ENCODE peak calls at places on chromosomes 3 and 15, in nine cellular contexts. K is naive thymus-derived CD4-positive, alpha-beta T cell; Z is ACHN; P is tibial artery; D is HS-27A; C is stimulated activated CD8-positive, alpha-beta memory T cell treated with anti-CD3 and anti-CD28 coated beads, Interleukin-7, amount 100 ng/mL, for 1 hour; N is T-helper 1 cell; L is H54; G is activated CD8-positive, alpha-beta memory T cell treated with anti-CD3 and anti-CD28 coated beads, Interleukin-2, amount 50 U/mL, for 4 hours. E is an unnamed sample.

GRCh38 chr3:48018841-48019240 is 2.6 kb upstream of the MAP4 start:
- DNase-seq in L (no peak), G (no peak), D (no peak), N (no peak), C (no peak), K (no peak), P (no peak), Z (peak; percentile 19), E (no peak)

GRCh38 chr15:51004103-51004536 is 90.6 kb downstream of the TNFAIP8L3 start:
- DNase-seq in G (no peak), L (no peak), C (no peak), N (no peak), P (no peak), K (no peak), Z (no peak), D (no peak), E (no peak)

GRCh38 chr3:167867981-167868380 is 132.5 kb downstream of the SERPINI1 start:
- DNase-seq in C (no peak), P (no peak), G (no peak), L (no peak), N (no peak), D (no peak), Z (no peak), K (no peak), E (no peak)

GRCh38 chr3:162525791-162526190 is 1029.2 kb downstream of the OTOL1 start:
- DNase-seq in G (no peak), L (no peak), N (no peak), D (no peak), K (no peak), P (no peak), C (no peak), Z (no peak), E (no peak)

GRCh38 chr15:69834256-69834655 is 263.5 kb downstream of the TLE3 start:
- DNase-seq in N (no peak), Z (no peak), L (no peak), K (no peak), D (no peak), P (no peak), G (no peak), C (no peak), E (no peak)

GRCh38 chr15:75706682-75706954 is 6.0 kb downstream of the CSPG4 start:
- DNase-seq in P (no peak), K (no peak), G (no peak), C (no peak), L (no peak), N (no peak), D (no peak), Z (no peak), E (no peak)

GRCh38 chr15:42329161-42329560 is 30.1 kb upstream of the CAPN3 start:
- DNase-seq in G (no peak), K (no peak), N (no peak), D (no peak), L (no peak), C (no peak), Z (no peak), P (no peak), E (no peak)

GRCh38 chr3:143119009-143119914 is at the start of gene CHST2:
- DNase-seq in C (peak; percentile 39), K (peak; percentile 74), P (no peak), G (peak; percentile 69), N (peak; percentile 22), D (no peak), Z (peak; percentile 57), L (peak; percentile 95), E (no peak)

GRCh38 chr15:74709011-74709410 is 13.2 kb upstream of the EDC3 start:
- DNase-seq in G (no peak), K (no peak), D (no peak), P (no peak), Z (no peak), L (no peak), C (no peak), N (no peak), E (no peak)

GRCh38 chr3:196198771-196199753 is 12.1 kb downstream of the ZDHHC19 start:
- DNase-seq in N (no peak), K (no peak), P (no peak), Z (peak; percentile 23), C (no peak), L (no peak), D (no peak), G (no peak), E (no peak)

GRCh38 chr15:53836618-53837017 is 77.2 kb upstream of the WDR72 start:
- DNase-seq in Z (no peak), P (no peak), C (no peak), N (no peak), G (no peak), D (no peak), K (no peak), L (no peak), E (no peak)

GRCh38 chr3:122564155-122564912 is at the start of the genes DTX3L and PARP9:
- DNase-seq in G (peak; percentile 86), D (peak; percentile 26), P (peak; percentile 88), N (peak; percentile 71), C (peak; percentile 68), L (peak; percentile 89), K (peak; percentile 76), Z (peak; percentile 82), E (peak; percentile 45)

GRCh38 chr3:13081603-13082360 is 8.6 kb upstream of the IQSEC1 start:
- DNase-seq in G (no peak), K (no peak), C (no peak), N (no peak), Z (no peak), P (no peak), L (no peak), D (no peak), E (no peak)

GRCh38 chr3:81395739-81396138 is 365.7 kb downstream of the GBE1 start:
- DNase-seq in L (no peak), G (no peak), D (no peak), N (no peak), Z (peak; percentile 1), K (no peak), C (no peak), P (no peak), E (no peak)

GRCh38 chr3:8822141-8822540 is 52.7 kb upstream of the OXTR start:
- DNase-seq in D (peak; percentile 81), Z (peak; percentile 4), K (no peak), C (no peak), N (no peak), L (no peak), P (no peak), G (no peak), E (no peak)

GRCh38 chr3:171028025-171028778 is 1.7 kb upstream of the SLC2A2 start:
- DNase-seq in Z (peak; percentile 86), P (peak; percentile 61), C (no peak), N (no peak), L (peak; percentile 62), K (peak; percentile 23), G (peak; percentile 16), D (peak; percentile 88), E (no peak)

GRCh38 chr3:144394052-144394451 is 422.4 kb downstream of the DIPK2A start:
- DNase-seq in D (no peak), N (no peak), Z (no peak), L (no peak), P (no peak), K (no peak), C (no peak), G (no peak), E (no peak)

GRCh38 chr15:58064119-58065010 is 1.1 kb downstream of the ALDH1A2 start:
- DNase-seq in C (no peak), Z (no peak), K (no peak), L (no peak), D (no peak), N (no peak), P (no peak), G (no peak), E (no peak)

GRCh38 chr3:139450155-139450554 is 26.2 kb downstream of the RBP2 start:
- DNase-seq in D (no peak), N (no peak), G (no peak), L (no peak), P (no peak), Z (no peak), K (no peak), C (no peak), E (no peak)

GRCh38 chr15:35306361-35306981 is 221.4 kb upstream of the NANOGP8 start:
- DNase-seq in K (no peak), Z (peak; percentile 39), C (no peak), N (no peak), P (no peak), D (no peak), G (no peak), L (no peak), E (no peak)

GRCh38 chr3:113769551-113769950 is 22.7 kb downstream of the ATP6V1A start:
- DNase-seq in L (peak; percentile 34), G (no peak), K (no peak), N (no peak), P (no peak), Z (peak; percentile 35), D (no peak), C (no peak), E (no peak)

GRCh38 chr3:169914321-169914720 is 2.9 kb downstream of the SAMD7 start:
- DNase-seq in Z (no peak), G (no peak), L (peak; percentile 6), N (no peak), P (no peak), K (no peak), C (no peak), D (peak; percentile 19), E (no peak)

GRCh38 chr15:57320543-57321220 is 55.6 kb upstream of the CGNL1 start:
- DNase-seq in L (no peak), D (no peak), C (no peak), P (no peak), N (no peak), G (no peak), K (no peak), Z (no peak), E (no peak)

GRCh38 chr3:78153973-78154372 is 1114.1 kb downstream of the ROBO2 start:
- DNase-seq in L (no peak), G (no peak), Z (no peak), N (no peak), C (no peak), P (no peak), D (no peak), K (no peak), E (no peak)

GRCh38 chr3:108159128-108159527 is 63.1 kb downstream of the IFT57 start:
- DNase-seq in L (no peak), K (no peak), C (no peak), G (no peak), P (no peak), D (no peak), N (no peak), Z (no peak), E (no peak)

GRCh38 chr15:39315200-39315599 is 265.7 kb upstream of the THBS1 start:
- DNase-seq in Z (no peak), G (no peak), C (no peak), N (no peak), P (no peak), L (no peak), D (no peak), K (no peak), E (no peak)

GRCh38 chr3:129282727-129283327 is 4.2 kb downstream of the HMCES start:
- DNase-seq in G (no peak), D (no peak), C (no peak), L (no peak), P (no peak), N (no peak), Z (no peak), K (no peak), E (no peak)

GRCh38 chr3:38255627-38256026 is 10.0 kb upstream of the SLC22A13 start:
- DNase-seq in K (no peak), C (no peak), Z (no peak), N (no peak), P (no peak), G (no peak), D (no peak), L (no peak), E (no peak)

GRCh38 chr3:72657666-72658065 is 190.6 kb downstream of the SHQ1 start:
- DNase-seq in P (no peak), D (no peak), K (peak; percentile 83), C (no peak), Z (no peak), G (peak; percentile 30), N (peak; percentile 23), L (no peak), E (no peak)

GRCh38 chr15:57158997-57159668 is 217.2 kb upstream of the CGNL1 start:
- DNase-seq in D (no peak), N (no peak), C (no peak), G (no peak), L (no peak), K (no peak), P (no peak), Z (no peak), E (no peak)

GRCh38 chr3:25854635-25855034 is 64.7 kb downstream of the OXSM start:
- DNase-seq in L (peak; percentile 5), P (no peak), D (no peak), N (no peak), K (no peak), Z (no peak), G (no peak), C (no peak), E (no peak)